ENCODE peak calls at places on chromosomes 2 and 18, in six cellular contexts. J is neuronal stem cell, Q is IMR-90, M is mesendoderm, Z is H9, G is H1. K is an unnamed sample. For H3K4me1, the result is how much of the 10 kb centered on the place peaks cover.

GRCh38 chr18:50113726-50114125 is 81.2 kb downstream of the MYO5B start:
- DNase-seq in M (no peak), J (no peak), G (no peak), Q (no peak), Z (no peak), K (no peak)

GRCh38 chr2:168169097-168169745 is 78.2 kb downstream of the STK39 start:
- DNase-seq in Z (no peak), G (no peak), J (no peak), M (no peak), Q (peak), K (no peak)

GRCh38 chr2:236675051-236675450 is 105.4 kb downstream of the ACKR3 start:
- DNase-seq in M (no peak), J (no peak), G (no peak), Z (no peak), Q (peak), K (no peak)

GRCh38 chr2:218745559-218746469 is 35.2 kb downstream of the TTLL4 start:
- DNase-seq in Q (peak), G (no peak), M (no peak), J (no peak), Z (no peak), K (no peak)

GRCh38 chr2:233449921-233450853 is 95.9 kb downstream of the DGKD start:
- DNase-seq in M (no peak), Q (no peak), J (no peak), Z (no peak), G (no peak), K (no peak)

GRCh38 chr18:48640566-48641270 is 101.9 kb downstream of the CTIF start:
- DNase-seq in Z (no peak), M (no peak), J (no peak), G (no peak), Q (peak), K (no peak)

GRCh38 chr18:74410441-74410992 is 46.6 kb downstream of the DIPK1C start:
- DNase-seq in Q (no peak), Z (no peak), M (no peak), G (no peak), J (no peak), K (no peak)

GRCh38 chr2:20624156-20624883 is 26.6 kb downstream of the HS1BP3 start:
- DNase-seq in Z (no peak), Q (no peak), J (no peak), M (no peak), G (no peak), K (no peak)

GRCh38 chr2:118853129-118853640 is 5.7 kb upstream of the EN1 start:
- DNase-seq in J (no peak), M (no peak), Q (no peak), Z (no peak), G (no peak), K (no peak)

GRCh38 chr2:48725696-48726494 is 29.6 kb downstream of the LHCGR start:
- DNase-seq in J (no peak), G (no peak), M (peak), Z (peak), Q (no peak), K (no peak)

GRCh38 chr18:49500136-49500921 is 13.3 kb upstream of the C18orf32 start:
- DNase-seq in M (peak), Z (peak), Q (no peak), J (peak), G (no peak), K (no peak)

GRCh38 chr2:29923110-29923721 is 1.8 kb upstream of the ALK start:
- DNase-seq in Q (peak), Z (peak), J (peak), M (peak), G (no peak), K (peak)

GRCh38 chr2:64866797-64867196 is 122.4 kb upstream of the SLC1A4 start:
- DNase-seq in Z (no peak), J (no peak), M (no peak), G (no peak), Q (peak), K (peak)

GRCh38 chr18:13551841-13552733 is 174.3 kb downstream of the FAM210A start:
- DNase-seq in Q (no peak), Z (no peak), G (no peak), M (peak), J (no peak), K (no peak)

GRCh38 chr2:24831736-24832421 is 38.7 kb downstream of the CENPO start:
- DNase-seq in Q (no peak), Z (no peak), M (no peak), G (no peak), J (no peak), K (no peak)

GRCh38 chr2:227661019-227661726 is 5.4 kb upstream of the SCYGR5 start:
- DNase-seq in Z (peak), Q (no peak), G (peak), J (peak), M (peak), K (no peak)

GRCh38 chr2:16614314-16614860 is 51.2 kb downstream of the CYRIA start:
- DNase-seq in Q (peak), J (no peak), G (no peak), M (peak), Z (no peak), K (peak)

GRCh38 chr2:46489430-46489829 is 10.1 kb downstream of the TMEM247 start:
- DNase-seq in Q (no peak), M (peak), G (no peak), J (no peak), Z (no peak), K (no peak)

GRCh38 chr2:127220102-127220806 is at the start of gene CYP27C1:
- DNase-seq in M (peak), J (peak), G (no peak), Q (no peak), Z (peak), K (peak)

GRCh38 chr2:65482971-65483370 is 50.6 kb upstream of the SPRED2 start:
- DNase-seq in Z (no peak), Q (no peak), G (no peak), M (no peak), J (no peak), K (no peak)

GRCh38 chr18:55586841-55587240 is 1.2 kb downstream of the TCF4 start:
- DNase-seq in G (no peak), M (peak), Q (peak), Z (no peak), J (no peak), K (peak)

GRCh38 chr2:173953047-173953424 is 12.1 kb downstream of the SP3 start:
- DNase-seq in J (no peak), G (no peak), M (no peak), Z (no peak), Q (no peak), K (no peak)

GRCh38 chr2:133651861-133652260 is 83.6 kb upstream of the NCKAP5 start:
- DNase-seq in Z (no peak), G (no peak), Q (no peak), M (no peak), J (no peak), K (no peak)
- H2BK15ac ChIP-seq in Z (no peak), G (no peak), Q (no peak), M (no peak), J (no peak), K (no peak)

GRCh38 chr2:101722878-101723277 is 25.4 kb downstream of the MAP4K4 start:
- DNase-seq in J (no peak), Q (no peak), M (peak), G (no peak), Z (no peak), K (no peak)
- H3K4ac ChIP-seq in J (no peak), Q (no peak), M (no peak), G (no peak), Z (no peak), K (no peak)

DNA sequence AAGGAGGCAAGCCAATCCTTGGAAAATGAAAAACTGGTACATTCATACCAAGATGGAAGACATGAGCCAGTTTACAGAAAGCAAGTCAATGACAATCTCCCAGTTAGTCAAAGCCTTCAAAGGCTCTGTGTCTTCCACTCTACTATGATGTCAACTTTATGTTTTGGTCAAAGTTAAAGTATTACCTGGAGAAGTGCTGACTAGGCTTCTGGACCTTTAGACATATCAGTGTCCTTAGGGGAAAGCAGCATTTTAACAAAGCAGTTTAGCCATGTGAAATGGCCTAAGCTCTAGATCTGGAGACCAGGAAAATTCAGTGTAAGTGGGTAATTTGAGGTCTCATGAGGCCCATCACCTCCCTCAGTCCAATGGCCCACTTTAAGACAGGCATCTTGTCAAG is 30.8 kb downstream of the AAK1 start:
- DNase-seq in M (no peak), G (no peak), J (no peak), Q (no peak), Z (no peak), K (no peak)
- H3K4me1 ChIP-seq in M (under half), G (under half), J (under half), Q (under half), Z (under half), K (under half)

GRCh38 chr18:46883180-46883579 is 34.1 kb downstream of the PIAS2 start:
- DNase-seq in G (no peak), J (no peak), Q (no peak), Z (no peak), M (no peak), K (no peak)
- H2BK15ac ChIP-seq in G (no peak), J (no peak), Q (no peak), Z (no peak), M (no peak), K (no peak)

DNA sequence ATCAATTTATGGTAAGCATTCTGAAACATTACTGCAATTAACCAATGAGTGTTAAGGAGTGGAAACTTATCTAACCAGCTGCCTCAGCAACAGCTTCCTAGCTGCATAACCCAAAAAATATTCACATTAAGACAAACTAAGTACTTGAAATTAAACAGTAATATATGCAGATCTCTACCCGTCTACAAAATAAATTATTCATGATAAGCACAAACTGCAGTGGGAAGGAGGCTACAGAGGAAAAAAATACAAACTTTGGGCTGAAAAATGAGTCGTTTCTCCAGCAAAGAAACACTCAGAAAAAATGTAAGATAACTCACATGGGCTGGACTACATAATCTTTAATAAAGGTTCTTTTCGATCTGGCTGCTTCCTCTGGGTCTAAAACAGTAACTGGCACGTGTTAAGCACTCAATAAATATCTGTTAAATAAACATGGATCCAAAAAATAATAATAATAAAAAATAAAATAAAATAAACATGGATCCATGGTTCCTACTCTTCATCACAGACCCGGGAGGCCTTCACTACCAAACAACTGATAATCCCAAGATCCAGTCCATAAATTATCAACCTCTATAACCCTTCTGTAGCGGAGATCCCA is 1.2 kb downstream of the NBAS start:
- DNase-seq in J (no peak), Q (no peak), G (no peak), Z (no peak), M (no peak), K (no peak)
- H3K4ac ChIP-seq in J (no peak), Q (peak), G (no peak), Z (no peak), M (no peak), K (no peak)

DNA sequence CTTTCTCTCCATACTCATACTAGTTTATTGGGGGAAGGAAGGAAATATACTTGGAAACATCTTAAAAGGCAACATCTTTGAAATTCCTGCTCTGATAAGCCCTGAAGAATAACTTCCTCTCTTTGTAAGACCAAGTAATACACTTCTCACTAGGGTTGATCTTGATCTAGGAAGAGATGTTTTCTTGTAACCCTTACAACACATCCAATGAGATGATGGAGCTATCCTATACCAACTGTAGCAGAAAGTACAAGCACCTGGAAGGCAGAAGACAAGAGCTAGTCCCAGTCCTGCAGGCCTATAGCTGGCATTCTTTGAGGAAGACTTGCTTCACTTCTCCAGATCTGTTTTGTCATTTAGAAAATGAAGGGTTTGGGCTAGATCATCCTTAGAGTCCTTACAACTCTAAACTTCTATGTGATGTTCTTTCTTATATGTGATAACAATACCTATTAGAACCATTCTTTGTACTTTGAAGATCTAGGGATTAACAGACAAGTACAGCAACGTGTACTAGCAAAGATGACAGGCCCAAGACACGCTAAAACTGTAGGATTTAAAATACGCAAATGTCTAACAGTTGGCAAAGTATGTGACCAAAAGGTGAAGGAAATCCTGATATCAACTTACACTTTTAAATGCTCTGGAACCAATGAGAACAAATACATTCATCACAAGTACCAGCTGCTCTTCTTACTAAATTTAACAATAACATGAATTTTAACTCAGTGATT is 1.8 kb downstream of the ANKRD44 start:
- DNase-seq in M (no peak), J (no peak), Z (no peak), G (no peak), Q (no peak), K (no peak)
- H3K4me1 ChIP-seq in M (under half), J (under half), Z (under half), G (under half), Q (under half), K (under half)

DNA sequence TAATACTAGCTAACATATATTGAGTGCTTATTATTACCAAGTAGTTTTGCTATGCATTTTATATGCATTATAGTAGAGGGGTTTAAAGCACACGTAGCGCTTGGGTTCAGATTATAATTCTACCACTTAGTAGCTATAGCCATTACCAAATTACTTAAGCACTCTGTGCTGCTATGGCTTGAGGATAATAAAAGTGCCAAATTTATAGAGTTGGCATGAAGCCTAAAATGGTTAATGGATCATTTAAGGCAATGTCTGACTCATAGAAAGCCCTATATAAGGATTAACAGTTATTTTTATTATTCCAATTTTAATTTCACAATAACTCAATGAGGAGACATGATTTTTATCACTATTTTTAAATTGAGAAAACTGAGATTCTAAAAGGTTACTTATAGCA is 79.0 kb upstream of the DTNA start:
- DNase-seq in Z (no peak), Q (no peak), G (no peak), J (no peak), M (no peak), K (no peak)
- H2BK15ac ChIP-seq in Z (no peak), Q (no peak), G (no peak), J (no peak), M (no peak), K (no peak)

DNA sequence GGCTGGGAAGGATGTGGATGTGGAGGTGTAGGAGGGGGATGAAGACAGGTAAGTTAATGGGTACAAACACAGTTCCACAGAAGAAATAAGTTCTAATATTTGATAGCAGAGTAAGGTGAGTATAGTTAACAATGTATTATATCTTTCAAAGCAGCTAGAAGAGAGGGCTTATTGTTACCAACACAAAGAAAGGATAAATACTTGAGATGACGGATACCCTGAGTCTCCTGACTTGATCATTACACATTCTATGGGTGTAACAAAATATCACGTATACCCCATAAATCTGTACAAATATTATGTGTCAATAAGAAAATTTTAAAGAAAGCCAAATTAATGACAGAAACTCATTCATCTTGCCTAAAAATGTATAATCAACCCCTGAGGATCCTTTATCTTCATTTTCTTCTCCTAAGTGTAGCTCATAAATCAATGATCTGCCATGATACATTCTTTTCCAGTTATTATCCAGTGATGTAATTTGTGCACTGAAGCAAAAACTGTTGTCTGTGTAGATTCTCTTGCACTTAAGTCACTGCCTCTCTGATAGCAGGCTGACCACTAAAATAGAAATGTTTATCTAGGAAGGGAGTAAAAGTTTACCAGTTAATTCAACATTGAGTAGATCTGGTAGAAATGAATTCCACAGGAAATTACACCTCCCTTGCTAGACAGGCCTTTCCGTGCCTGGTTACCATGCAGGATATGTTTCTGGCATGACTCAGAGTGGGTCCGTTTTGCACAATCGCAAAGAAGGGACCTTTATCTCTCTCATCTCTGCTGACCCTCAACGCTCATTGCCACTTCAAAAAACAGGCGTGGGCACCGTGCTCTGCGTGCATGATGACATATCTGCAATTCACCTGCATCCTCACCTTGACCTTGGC is 249.7 kb upstream of the NCKAP5 start:
- DNase-seq in M (no peak), Z (no peak), Q (peak), G (no peak), J (no peak), K (peak)
- H3K4ac ChIP-seq in M (no peak), Z (no peak), Q (peak), G (no peak), J (no peak), K (no peak)

K was measured in mesenchymal stem cell.